ENCODE peak calls at places on chromosomes 6 and 20, in four cellular contexts. A, D, J and H are unnamed samples.

GRCh38 chr20:51902933-51903332 is 100.6 kb upstream of the SALL4 start:
- DNase-seq in A (no peak), D (no peak), J (no peak), H (no peak)

GRCh38 chr6:53530346-53530745 is 14.6 kb downstream of the GCLC start:
- DNase-seq in D (peak), A (no peak), J (no peak), H (no peak)

GRCh38 chr6:155985660-155986138 is 530.1 kb upstream of the NOX3 start:
- DNase-seq in J (no peak), D (no peak), A (no peak), H (no peak)

GRCh38 chr6:42742116-42742894 is 3.6 kb downstream of the TBCC start:
- DNase-seq in J (peak), D (peak), A (no peak), H (peak)

GRCh38 chr6:10146723-10147451 is 268.0 kb downstream of the TFAP2A start:
- DNase-seq in J (peak), A (peak), D (peak), H (peak)

GRCh38 chr6:12232339-12232738 is 57.8 kb upstream of the EDN1 start:
- DNase-seq in J (peak), D (no peak), A (peak), H (no peak)

GRCh38 chr6:122669868-122670267 is 59.7 kb downstream of the PKIB start:
- DNase-seq in A (no peak), J (no peak), D (no peak), H (no peak)

GRCh38 chr6:165849539-165850430 is 186.7 kb upstream of the PDE10A start:
- DNase-seq in A (no peak), D (no peak), J (no peak), H (no peak)

GRCh38 chr6:7058250-7058923 is 49.4 kb upstream of the RREB1 start:
- DNase-seq in J (peak), D (peak), A (peak), H (peak)

GRCh38 chr6:170575250-170575649 is 9.2 kb downstream of the PDCD2 start:
- DNase-seq in J (peak), A (peak), D (peak), H (peak)

GRCh38 chr6:105804436-105804835 is 281.7 kb upstream of the PRDM1 start:
- DNase-seq in D (peak), A (peak), J (no peak), H (no peak)

GRCh38 chr6:105164418-105164817 is 15.4 kb downstream of the POPDC3 start:
- DNase-seq in J (no peak), D (peak), A (peak), H (no peak)

GRCh38 chr6:64012351-64013060 is 376.9 kb downstream of the PHF3 start:
- DNase-seq in A (no peak), D (peak), J (no peak), H (peak)

GRCh38 chr6:35486005-35486925 is 10.6 kb downstream of the TEAD3 start:
- DNase-seq in A (no peak), D (peak), J (no peak), H (no peak)

GRCh38 chr6:10451828-10452509 is 37.1 kb upstream of the TFAP2A start:
- DNase-seq in J (peak), A (no peak), D (peak), H (no peak)

GRCh38 chr6:63734923-63735322 is 99.3 kb downstream of the PHF3 start:
- DNase-seq in D (peak), A (no peak), J (no peak), H (no peak)

GRCh38 chr20:10253750-10254149 is 35.1 kb downstream of the SNAP25 start:
- DNase-seq in D (no peak), A (no peak), J (peak), H (no peak)

GRCh38 chr6:14670806-14671205 is 553.2 kb downstream of the CD83 start:
- DNase-seq in D (no peak), J (no peak), A (no peak), H (no peak)

GRCh38 chr20:7094438-7094997 is 327.0 kb downstream of the BMP2 start:
- DNase-seq in J (peak), A (no peak), D (peak), H (peak)

GRCh38 chr6:36629792-36630191 is 35.6 kb downstream of the SRSF3 start:
- DNase-seq in J (no peak), D (no peak), A (no peak), H (no peak)

GRCh38 chr6:169825558-169826225 is 74.3 kb downstream of the ERMARD start:
- DNase-seq in D (no peak), A (no peak), J (no peak), H (no peak)

GRCh38 chr6:130116273-130116672 is 97.9 kb downstream of the L3MBTL3 start:
- DNase-seq in J (peak), D (no peak), A (no peak), H (no peak)

GRCh38 chr6:71124340-71124739 is 164.3 kb upstream of the OGFRL1 start:
- DNase-seq in J (no peak), D (no peak), A (no peak), H (no peak)

GRCh38 chr6:17583811-17584210 is 16.3 kb upstream of the FAM8A1 start:
- DNase-seq in A (peak), J (no peak), D (no peak), H (no peak)

GRCh38 chr6:64998173-64998572 is 708.9 kb downstream of the EYS start:
- DNase-seq in A (no peak), J (no peak), D (no peak), H (no peak)

GRCh38 chr20:5570442-5570841 is 179.8 kb upstream of the SHLD1 start:
- DNase-seq in A (no peak), J (peak), D (no peak), H (peak)

GRCh38 chr20:60297649-60298048 is 339.4 kb downstream of the CDH26 start:
- DNase-seq in J (no peak), A (no peak), D (no peak), H (no peak)

GRCh38 chr20:7010584-7010983 is 243.1 kb downstream of the BMP2 start:
- DNase-seq in A (no peak), J (peak), D (peak), H (no peak)

GRCh38 chr6:54419885-54420284 is 111.6 kb downstream of the TINAG start:
- DNase-seq in A (peak), D (peak), J (no peak), H (no peak)

GRCh38 chr20:13336308-13337089 is 115.4 kb downstream of the ISM1 start:
- DNase-seq in D (peak), A (peak), J (no peak), H (no peak)

GRCh38 chr6:149921361-149921760 is 1.6 kb downstream of the RAET1G start:
- DNase-seq in A (no peak), J (no peak), D (no peak), H (no peak)

GRCh38 chr6:98648211-98648914 is 186.0 kb upstream of the POU3F2 start:
- DNase-seq in A (no peak), J (no peak), D (no peak), H (no peak)

GRCh38 chr6:71745525-71745924 is 140.8 kb upstream of the RIMS1 start:
- DNase-seq in D (no peak), J (peak), A (no peak), H (no peak)

GRCh38 chr6:128767150-128767549 is 115.8 kb upstream of the LAMA2 start:
- DNase-seq in A (no peak), J (no peak), D (no peak), H (no peak)